ENCODE peak calls at places on chromosomes 3 and 15, in nine cellular contexts. H is NCI-H1092, I is RWPE1, L is GM12865, A is NCI-H2081 treated with DMSO at 0.1 percent for 48 hours, S is T follicular helper cell, C is GM13976, P is BJ, K is A172. O is an unnamed sample.

GRCh38 chr3:13879946-13880810 is at the start of gene WNT7A:
- DNase-seq in C (peak; percentile 61), I (peak; percentile 60), P (no peak), K (no peak), L (no peak), S (peak; percentile 59), H (no peak), A (no peak), O (no peak)

GRCh38 chr3:5072100-5072816 is 49.8 kb upstream of the ARL8B start:
- DNase-seq in C (no peak), S (no peak), P (no peak), A (no peak), L (no peak), I (peak; percentile 35), H (no peak), K (no peak), O (peak; percentile 40)

GRCh38 chr15:80970018-80970657 is 19.5 kb downstream of the MESD start:
- DNase-seq in A (peak; percentile 37), I (peak; percentile 70), S (peak; percentile 35), P (no peak), H (peak; percentile 33), L (peak; percentile 67), K (peak; percentile 62), C (peak; percentile 63), O (peak; percentile 43)

GRCh38 chr3:101725192-101725889 is 927 bp downstream of the CEP97 start:
- DNase-seq in K (peak; percentile 35), S (no peak), C (no peak), P (no peak), I (no peak), A (no peak), H (peak; percentile 14), L (peak; percentile 42), O (no peak)

GRCh38 chr15:58788056-58788710 is 17.1 kb downstream of the MINDY2 start:
- DNase-seq in C (no peak), K (no peak), I (no peak), A (no peak), S (no peak), P (no peak), L (no peak), H (no peak), O (no peak)

GRCh38 chr15:58441376-58442070 is 9.7 kb downstream of the LIPC start:
- DNase-seq in C (no peak), I (peak; percentile 74), L (no peak), K (peak; percentile 39), S (no peak), H (no peak), A (no peak), P (peak; percentile 51), O (peak; percentile 61)

GRCh38 chr3:172351895-172352466 is 96.3 kb downstream of the GHSR start:
- DNase-seq in A (no peak), P (no peak), H (no peak), C (no peak), L (no peak), K (no peak), I (no peak), S (no peak), O (no peak)

GRCh38 chr15:100099976-100100375 is 241.8 kb downstream of the ADAMTS17 start:
- DNase-seq in C (no peak), P (no peak), K (no peak), S (no peak), I (no peak), L (no peak), A (no peak), H (no peak), O (no peak)

GRCh38 chr3:72323794-72324193 is 524.5 kb downstream of the SHQ1 start:
- DNase-seq in I (no peak), L (peak; percentile 29), C (no peak), K (no peak), H (no peak), P (no peak), S (no peak), A (no peak), O (no peak)

GRCh38 chr15:100330629-100331215 is 11.1 kb downstream of the ADAMTS17 start:
- DNase-seq in I (no peak), C (no peak), K (no peak), H (no peak), S (no peak), A (no peak), L (peak; percentile 34), P (no peak), O (no peak)

GRCh38 chr15:92960996-92961681 is 61.0 kb downstream of the CHD2 start:
- DNase-seq in K (no peak), I (no peak), C (no peak), H (no peak), P (no peak), L (no peak), A (no peak), S (no peak), O (peak; percentile 89)

O was measured in renal cortical epithelial cell.